ENCODE peak calls at places on chromosomes 4 and X, in eight cellular contexts. I, K, Q, E, U, W, H and C are unnamed samples.

GRCh38 chrX:68588653-68589371 is 58.7 kb upstream of the STARD8 start:
- DNase-seq in E (no peak), H (no peak), K (peak; percentile 48), I (no peak), W (no peak), U (no peak), Q (no peak), C (no peak)

GRCh38 chr4:139633195-139633594 is 32.4 kb upstream of the MGST2 start:
- DNase-seq in E (no peak), W (no peak), U (no peak), H (peak; percentile 3), K (no peak), I (no peak), Q (no peak), C (no peak)

GRCh38 chr4:181650033-181650825 is 593.0 kb upstream of the TENM3 start:
- DNase-seq in Q (no peak), K (no peak), W (no peak), E (no peak), H (peak; percentile 67), I (no peak), U (no peak), C (no peak)

GRCh38 chrX:125203737-125204578 is 115.7 kb upstream of the TEX13C start:
- DNase-seq in E (no peak), K (peak; percentile 83), I (no peak), U (peak; percentile 20), W (peak; percentile 68), Q (no peak), H (peak; percentile 84), C (no peak)

GRCh38 chr4:143354990-143355389 is 18.3 kb downstream of the GAB1 start:
- DNase-seq in K (no peak), H (no peak), W (no peak), Q (no peak), I (no peak), U (no peak), E (no peak), C (no peak)

GRCh38 chr4:85543832-85544231 is 68.9 kb downstream of the ARHGAP24 start:
- DNase-seq in I (no peak), W (peak; percentile 23), K (peak; percentile 4), Q (no peak), U (peak; percentile 42), H (no peak), E (no peak), C (no peak)

GRCh38 chrX:52034211-52034610 is 34.8 kb downstream of the MAGED4B start:
- DNase-seq in K (no peak), Q (no peak), W (no peak), I (no peak), U (no peak), H (no peak), E (no peak), C (no peak)

GRCh38 chr4:158847535-158847934 is 78.7 kb downstream of the FNIP2 start:
- DNase-seq in U (no peak), Q (no peak), I (no peak), H (no peak), E (no peak), K (no peak), W (no peak), C (no peak)

GRCh38 chrX:129649268-129650182 is 5.2 kb downstream of the APLN start:
- DNase-seq in E (no peak), I (no peak), W (peak; percentile 74), Q (no peak), K (no peak), U (peak; percentile 28), H (no peak), C (no peak)